ENCODE peak calls at places on chromosome 11, in eight cellular contexts. O is left lung, U is lower lobe of right lung, F is AG04450, W is tibial artery, X is colonic mucosa, V is mucosa of descending colon, C is astrocyte of the spinal cord. Y is an unnamed sample.

GRCh38 chr11:16603245-16603644 is 135.2 kb upstream of the C11orf58 start:
- DNase-seq in O (no peak), U (no peak), F (no peak), W (no peak), X (no peak), V (no peak), C (no peak), Y (no peak)

GRCh38 chr11:110345756-110346155 is 49.3 kb upstream of the RDX start:
- DNase-seq in O (no peak), U (no peak), F (no peak), W (no peak), X (no peak), V (no peak), C (no peak), Y (no peak)

GRCh38 chr11:34126959-34127848 is 21.8 kb downstream of the NAT10 start:
- DNase-seq in O (no peak), U (no peak), F (no peak), W (peak), X (no peak), V (no peak), C (no peak), Y (no peak)

GRCh38 chr11:10579700-10580099 is 11.2 kb upstream of the LYVE1 start:
- DNase-seq in O (no peak), U (no peak), F (no peak), W (no peak), X (no peak), V (no peak), C (no peak), Y (no peak)

GRCh38 chr11:63680842-63681207 is 475 bp upstream of the RTN3 start:
- DNase-seq in O (no peak), U (no peak), F (no peak), W (no peak), X (peak), V (no peak), C (no peak), Y (no peak)

GRCh38 chr11:10657308-10658271 is 36.0 kb downstream of the IRAG1 start:
- DNase-seq in O (no peak), U (no peak), F (peak), W (no peak), X (no peak), V (no peak), C (peak), Y (peak)

GRCh38 chr11:69575296-69576068 is 65.5 kb upstream of the CCND1 start:
- DNase-seq in O (no peak), U (no peak), F (no peak), W (no peak), X (no peak), V (no peak), C (no peak), Y (no peak)

GRCh38 chr11:94802501-94802900 is 34.3 kb downstream of the AMOTL1 start:
- DNase-seq in O (no peak), U (no peak), F (no peak), W (no peak), X (no peak), V (no peak), C (no peak), Y (no peak)

GRCh38 chr11:67644472-67645418 is 5.2 kb upstream of the TBX10 start:
- DNase-seq in O (no peak), U (no peak), F (no peak), W (no peak), X (no peak), V (peak), C (no peak), Y (no peak)

GRCh38 chr11:57135020-57135751 is 46.6 kb upstream of the LRRC55 start:
- DNase-seq in O (no peak), U (no peak), F (no peak), W (no peak), X (no peak), V (no peak), C (no peak), Y (no peak)

GRCh38 chr11:76793834-76794291 is 10.7 kb downstream of the TSKU start:
- DNase-seq in O (no peak), U (no peak), F (no peak), W (no peak), X (no peak), V (no peak), C (no peak), Y (no peak)

GRCh38 chr11:15157181-15157580 is 42.5 kb downstream of the INSC start:
- DNase-seq in O (no peak), U (no peak), F (no peak), W (no peak), X (no peak), V (no peak), C (peak), Y (peak)

GRCh38 chr11:20894296-20894695 is 224.9 kb downstream of the NELL1 start:
- DNase-seq in O (no peak), U (no peak), F (no peak), W (no peak), X (no peak), V (no peak), C (no peak), Y (no peak)

GRCh38 chr11:107247189-107247588 is 210.4 kb downstream of the CWF19L2 start:
- DNase-seq in O (no peak), U (no peak), F (no peak), W (no peak), X (no peak), V (no peak), C (no peak), Y (no peak)

GRCh38 chr11:101138245-101138930 is 8.8 kb upstream of the PGR start:
- DNase-seq in O (no peak), U (no peak), F (no peak), W (no peak), X (no peak), V (no peak), C (no peak), Y (no peak)

DNA sequence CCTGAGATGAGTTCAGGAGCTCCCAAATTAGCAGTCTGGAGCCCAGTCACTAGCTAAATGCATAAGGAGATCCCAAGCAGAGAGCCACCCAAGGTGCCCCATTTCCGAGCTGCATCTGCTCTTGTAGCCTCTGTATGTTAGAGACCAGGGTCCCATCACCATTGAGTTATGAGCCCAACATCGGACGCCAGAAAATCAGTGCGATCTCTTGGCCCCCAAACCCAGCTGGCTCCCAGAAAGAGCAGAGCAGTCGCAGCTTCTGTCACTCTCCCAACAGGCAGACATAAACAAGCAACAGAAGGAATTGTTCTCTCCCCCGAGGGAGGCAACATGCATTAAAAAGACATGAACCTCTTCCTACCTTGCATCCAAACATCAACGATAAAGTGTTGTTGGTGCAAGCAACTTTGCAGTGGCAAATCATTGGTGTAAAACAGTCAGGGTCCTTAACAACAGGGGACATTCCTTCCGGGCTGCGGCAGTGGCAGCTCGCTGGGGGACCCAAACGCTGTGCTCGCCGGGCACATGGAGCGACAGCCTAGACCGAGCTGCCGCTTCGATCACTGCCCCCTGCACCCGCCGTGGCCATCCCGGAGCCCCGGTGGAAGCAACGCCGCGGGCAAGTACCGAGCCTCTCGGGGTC is 907.1 kb downstream of the DLG2 start:
- DNase-seq in O (peak), U (peak), F (no peak), W (no peak), X (peak), V (peak), C (no peak), Y (no peak)
- H3K4me3 ChIP-seq in O (peak), U (peak), F (no peak), W (peak), X (peak), V (no peak), C (peak), Y (peak)

DNA sequence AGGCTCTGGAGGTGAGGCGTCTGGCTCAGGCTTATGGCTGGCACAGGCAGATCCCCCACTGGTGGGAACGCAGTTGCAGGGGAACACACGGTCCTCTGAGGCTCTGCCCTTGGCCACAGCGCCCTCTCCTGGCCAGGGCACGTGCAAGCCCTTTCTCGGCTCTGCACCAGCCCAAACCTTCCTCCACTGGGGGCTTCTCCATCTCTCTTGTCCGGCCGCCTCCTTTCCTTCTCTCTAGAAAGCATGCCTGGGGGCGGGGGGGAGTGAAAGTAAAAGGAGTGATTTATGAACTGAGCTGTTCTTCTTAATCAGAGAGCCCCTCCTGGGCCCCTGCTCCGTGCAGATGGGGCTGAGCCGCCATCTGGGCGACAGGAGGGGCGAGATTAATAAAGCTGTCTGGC is 56.5 kb downstream of the TP53I11 start:
- DNase-seq in O (peak), U (peak), F (peak), W (peak), X (peak), V (peak), C (peak), Y (peak)
- TF ChIP-seq CTCF in O (peak), U (peak), F (peak), W (peak), X (peak), V (peak), C (peak), Y (peak)

GRCh38 chr11:28105869-28106268 is 2.1 kb downstream of the KIF18A start:
- DNase-seq in O (no peak), U (no peak), F (no peak), W (no peak), X (no peak), V (no peak), C (no peak), Y (no peak)

GRCh38 chr11:28107726-28108618 is at the start of the genes KIF18A and METTL15:
- DNase-seq in O (peak), U (peak), F (peak), W (peak), X (peak), V (peak), C (peak), Y (peak)

GRCh38 chr11:28104984-28105383 is 3.0 kb downstream of the KIF18A start:
- DNase-seq in O (no peak), U (no peak), F (no peak), W (no peak), X (no peak), V (no peak), C (no peak), Y (no peak)

GRCh38 chr11:28107331-28107725 is 628 bp downstream of the KIF18A start:
- DNase-seq in O (no peak), U (no peak), F (no peak), W (no peak), X (no peak), V (no peak), C (no peak), Y (no peak)

GRCh38 chr11:28106351-28107043 is 1.5 kb downstream of the KIF18A start:
- DNase-seq in O (no peak), U (no peak), F (no peak), W (no peak), X (no peak), V (no peak), C (no peak), Y (no peak)
- H3K4me3 ChIP-seq in O (peak), U (no peak), F (peak), W (no peak), X (no peak), V (no peak), C (peak), Y (no peak)

DNA sequence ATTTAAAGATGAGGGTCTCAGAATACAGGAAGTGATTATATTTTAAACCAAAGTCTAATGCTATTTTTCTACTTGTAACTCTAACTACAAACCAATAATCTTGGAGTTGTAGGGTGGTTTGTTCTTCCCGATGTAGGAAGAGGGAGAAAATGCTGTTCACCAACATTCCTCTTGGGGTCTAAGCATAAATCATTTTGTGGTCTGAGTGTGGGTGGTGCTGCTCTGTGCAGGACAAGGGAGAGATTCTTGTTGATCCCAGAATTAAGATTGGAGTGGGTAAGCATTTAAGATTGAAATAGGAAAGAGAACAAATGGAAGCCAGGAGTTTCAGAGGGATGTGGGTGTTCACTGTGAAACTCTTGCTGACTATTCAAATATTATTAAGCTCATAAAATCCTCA is 38.6 kb upstream of the MMP13 start:
- DNase-seq in O (no peak), U (no peak), F (no peak), W (no peak), X (no peak), V (no peak), C (peak), Y (no peak)
- TF ChIP-seq CTCF in O (no peak), U (no peak), F (no peak), W (no peak), X (no peak), V (no peak), C (no peak), Y (no peak)

DNA sequence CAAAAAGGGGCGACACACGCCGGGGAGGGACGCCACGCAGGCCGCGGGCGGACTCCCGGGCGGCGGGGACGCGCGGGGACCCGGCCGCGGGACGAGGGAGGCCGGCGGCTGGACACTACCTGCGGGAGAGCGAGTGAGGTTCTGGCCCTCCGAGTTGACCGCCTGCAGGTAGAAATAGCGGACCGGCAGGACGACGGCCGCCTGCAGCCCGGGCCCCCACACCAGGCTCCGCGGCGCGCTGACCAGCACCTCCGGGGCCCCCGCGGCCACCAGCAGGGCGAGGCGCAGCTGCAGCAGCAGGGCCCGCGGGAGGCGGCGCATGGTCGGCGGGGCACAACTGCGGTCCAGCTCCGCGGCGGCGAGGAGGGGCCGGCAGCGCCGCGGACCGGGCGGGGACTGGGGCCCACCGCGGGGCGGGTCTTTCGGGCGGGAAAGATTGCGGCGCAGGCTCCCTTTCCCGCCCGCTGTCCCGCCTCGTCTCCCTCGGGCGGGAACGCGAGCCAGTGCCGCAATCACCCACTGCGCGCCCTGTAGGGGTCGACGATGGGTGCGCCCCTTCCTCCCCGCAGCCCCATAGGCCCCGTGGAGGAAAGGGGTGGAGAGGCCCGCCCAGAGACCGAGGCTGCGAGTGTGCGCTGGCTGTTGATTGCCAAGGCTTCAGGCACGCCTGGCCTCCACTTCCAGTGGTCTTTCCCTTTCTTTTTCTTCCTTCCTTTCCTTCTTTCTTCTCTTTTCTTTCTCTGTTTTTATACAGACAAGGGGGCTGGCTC is at the start of gene POGLUT3:
- DNase-seq in O (peak), U (peak), F (no peak), W (peak), X (peak), V (peak), C (peak), Y (peak)
- H3K4me3 ChIP-seq in O (peak), U (peak), F (peak), W (peak), X (peak), V (peak), C (peak), Y (peak)